ENCODE peak calls at places on chromosomes 6 and 20, in six cellular contexts. L is lower leg skin, P is AG04450, D is trophoblast cell, Q is Caco-2, V is PC-3. M is an unnamed sample.

GRCh38 chr6:125952764-125953501 is 3.6 kb upstream of the HINT3 start:
- DNase-seq in L (no peak), P (no peak), D (no peak), Q (no peak), V (peak; percentile 23), M (no peak)

GRCh38 chr6:33755070-33755869 is 8.6 kb upstream of the IP6K3 start:
- DNase-seq in L (no peak), P (no peak), D (no peak), Q (no peak), V (no peak), M (no peak)

GRCh38 chr6:5981274-5982026 is 25.3 kb downstream of the NRN1 start:
- DNase-seq in L (no peak), P (no peak), D (no peak), Q (no peak), V (peak; percentile 76), M (peak; percentile 45)

GRCh38 chr6:89369009-89369408 is 16.5 kb upstream of the UBE2J1 start:
- DNase-seq in L (peak; percentile 89), P (peak; percentile 13), D (peak; percentile 23), Q (peak; percentile 31), V (peak; percentile 72), M (no peak)

GRCh38 chr6:158781692-158782373 is 37.3 kb downstream of the EZR start:
- DNase-seq in L (peak; percentile 86), P (no peak), D (peak; percentile 47), Q (no peak), V (no peak), M (no peak)

GRCh38 chr6:158825951-158826306 is 6.8 kb upstream of the EZR start:
- DNase-seq in L (peak; percentile 70), P (peak; percentile 52), D (no peak), Q (no peak), V (no peak), M (no peak)

GRCh38 chr20:33770005-33770404 is 38.2 kb downstream of the ZNF341 start:
- DNase-seq in L (no peak), P (no peak), D (no peak), Q (no peak), V (no peak), M (no peak)

GRCh38 chr6:132934496-132934895 is 120.1 kb downstream of the RPS12 start:
- DNase-seq in L (no peak), P (no peak), D (no peak), Q (no peak), V (no peak), M (peak; percentile 1)

GRCh38 chr20:56609321-56609720 is 19.8 kb upstream of the TFAP2C start:
- DNase-seq in L (no peak), P (no peak), D (no peak), Q (no peak), V (no peak), M (no peak)

GRCh38 chr6:131924881-131925474 is 26.2 kb downstream of the CCN2 start:
- DNase-seq in L (no peak), P (peak; percentile 24), D (no peak), Q (peak; percentile 35), V (peak; percentile 63), M (no peak)

GRCh38 chr6:167047554-167047953 is 48.4 kb downstream of the CEP43 start:
- DNase-seq in L (no peak), P (no peak), D (no peak), Q (no peak), V (no peak), M (no peak)

GRCh38 chr6:42293579-42293978 is 75.9 kb upstream of the MRPS10 start:
- DNase-seq in L (no peak), P (no peak), D (no peak), Q (no peak), V (no peak), M (no peak)

GRCh38 chr6:40340196-40340595 is 247.0 kb downstream of the LRFN2 start:
- DNase-seq in L (no peak), P (no peak), D (no peak), Q (no peak), V (no peak), M (no peak)

GRCh38 chr6:155787168-155787567 is 331.5 kb upstream of the NOX3 start:
- DNase-seq in L (no peak), P (no peak), D (no peak), Q (no peak), V (no peak), M (no peak)

GRCh38 chr6:26383624-26384417 is 913 bp downstream of the BTN2A2 start:
- DNase-seq in L (no peak), P (peak; percentile 20), D (no peak), Q (peak; percentile 12), V (peak; percentile 59), M (no peak)

GRCh38 chr6:28771401-28772267 is 152.2 kb downstream of the TRIM27 start:
- DNase-seq in L (no peak), P (no peak), D (no peak), Q (no peak), V (no peak), M (no peak)

GRCh38 chr20:12372557-12372956 is 454.9 kb downstream of the BTBD3 start:
- DNase-seq in L (no peak), P (no peak), D (no peak), Q (no peak), V (no peak), M (no peak)

GRCh38 chr6:33989016-33989854 is 156.7 kb downstream of the GRM4 start:
- DNase-seq in L (peak; percentile 54), P (no peak), D (no peak), Q (no peak), V (no peak), M (no peak)

GRCh38 chr6:130840050-130840449 is 12.8 kb downstream of the SMLR1 start:
- DNase-seq in L (no peak), P (no peak), D (no peak), Q (no peak), V (no peak), M (no peak)

GRCh38 chr6:14246876-14247275 is 129.3 kb downstream of the CD83 start:
- DNase-seq in L (no peak), P (no peak), D (no peak), Q (no peak), V (no peak), M (no peak)

GRCh38 chr20:61285691-61286090 is 33.6 kb downstream of the CDH4 start:
- DNase-seq in L (no peak), P (no peak), D (no peak), Q (no peak), V (no peak), M (no peak)

GRCh38 chr6:6320901-6321300 is 439 bp upstream of the F13A1 start:
- DNase-seq in L (no peak), P (no peak), D (no peak), Q (no peak), V (peak; percentile 85), M (no peak)

GRCh38 chr6:134908906-134909516 is 40.9 kb downstream of the ALDH8A1 start:
- DNase-seq in L (peak; percentile 94), P (peak; percentile 96), D (peak; percentile 96), Q (no peak), V (peak; percentile 84), M (peak; percentile 97)

GRCh38 chr6:158895661-158896060 is 76.5 kb upstream of the EZR start:
- DNase-seq in L (no peak), P (no peak), D (no peak), Q (no peak), V (no peak), M (no peak)

GRCh38 chr6:51559059-51559458 is 528.4 kb downstream of the PKHD1 start:
- DNase-seq in L (no peak), P (no peak), D (peak; percentile 21), Q (peak; percentile 29), V (peak; percentile 69), M (no peak)

GRCh38 chr6:32240686-32241085 is 16.8 kb upstream of the NOTCH4 start:
- DNase-seq in L (no peak), P (no peak), D (no peak), Q (no peak), V (peak; percentile 30), M (no peak)

GRCh38 chr6:32244270-32244669 is 20.4 kb upstream of the NOTCH4 start:
- DNase-seq in L (peak; percentile 89), P (no peak), D (no peak), Q (no peak), V (no peak), M (no peak)

GRCh38 chr6:32239462-32239861 is 15.6 kb upstream of the NOTCH4 start:
- DNase-seq in L (no peak), P (no peak), D (no peak), Q (no peak), V (no peak), M (no peak)

GRCh38 chr6:32249262-32249661 is 25.4 kb upstream of the NOTCH4 start:
- DNase-seq in L (no peak), P (no peak), D (no peak), Q (no peak), V (no peak), M (no peak)

DNA sequence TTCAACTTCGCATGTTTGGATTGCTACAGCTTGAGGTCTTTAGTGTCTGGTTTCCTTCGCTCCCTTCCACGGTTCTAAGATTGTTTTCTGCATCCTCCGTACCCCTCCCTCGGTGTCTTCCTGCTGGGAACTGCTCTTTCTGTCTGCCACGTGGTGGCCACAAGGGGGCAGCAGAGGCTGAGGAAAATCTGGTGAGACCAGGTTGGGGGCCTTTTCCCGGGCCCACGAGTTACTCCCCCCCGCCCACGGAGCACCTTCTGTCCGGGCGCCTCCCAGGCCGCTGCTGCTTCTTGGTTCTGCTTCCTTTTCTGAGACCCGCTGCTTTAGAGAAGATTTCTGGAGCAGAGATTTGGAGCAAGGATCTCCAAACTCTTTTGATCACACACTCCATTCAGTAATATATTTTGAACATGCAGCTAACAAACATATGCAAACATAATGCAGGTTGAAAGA is 21.1 kb upstream of the NOTCH4 start:
- DNase-seq in L (peak; percentile 96), P (peak; percentile 39), D (peak; percentile 57), Q (peak; percentile 81), V (peak; percentile 83), M (peak; percentile 27)
- H3K4me3 ChIP-seq in L (no peak overlapping the region), P (no peak overlapping the region), D (no peak overlapping the region), Q (no peak overlapping the region), V (peak overlapping the region; percentile 17), M (no peak overlapping the region)

DNA sequence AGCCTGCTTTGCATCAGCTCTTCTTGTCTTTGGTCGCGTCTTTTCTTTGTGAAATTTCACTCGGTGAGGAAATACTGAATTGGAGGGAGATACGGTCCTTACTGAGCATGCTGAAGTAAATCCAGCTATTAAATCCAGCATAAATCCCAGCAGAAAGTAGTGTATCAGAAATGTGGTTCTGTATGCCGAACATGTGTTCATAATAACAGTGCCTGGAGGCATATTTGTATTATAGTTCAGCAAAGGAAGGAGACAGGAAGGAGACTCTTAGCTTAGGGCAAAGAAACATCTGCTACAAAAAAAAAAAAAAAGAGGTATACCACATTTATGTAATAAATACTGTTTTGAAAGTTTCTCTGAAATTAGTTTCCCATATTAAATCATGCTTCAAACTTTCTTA is 211.8 kb downstream of the PLCB4 start:
- DNase-seq in L (no peak), P (no peak), D (no peak), Q (no peak), V (no peak), M (peak; percentile 40)
- H3K4me3 ChIP-seq in L (no peak overlapping the region), P (no peak overlapping the region), D (no peak overlapping the region), Q (no peak overlapping the region), V (no peak overlapping the region), M (no peak overlapping the region)

GRCh38 chr6:169898788-169899480 is 147.5 kb downstream of the ERMARD start:
- DNase-seq in L (peak; percentile 76), P (no peak), D (peak; percentile 36), Q (no peak), V (no peak), M (no peak)
- H3K4me3 ChIP-seq in L (no peak overlapping the region), P (no peak overlapping the region), D (no peak overlapping the region), Q (no peak overlapping the region), V (no peak overlapping the region), M (no peak overlapping the region)

DNA sequence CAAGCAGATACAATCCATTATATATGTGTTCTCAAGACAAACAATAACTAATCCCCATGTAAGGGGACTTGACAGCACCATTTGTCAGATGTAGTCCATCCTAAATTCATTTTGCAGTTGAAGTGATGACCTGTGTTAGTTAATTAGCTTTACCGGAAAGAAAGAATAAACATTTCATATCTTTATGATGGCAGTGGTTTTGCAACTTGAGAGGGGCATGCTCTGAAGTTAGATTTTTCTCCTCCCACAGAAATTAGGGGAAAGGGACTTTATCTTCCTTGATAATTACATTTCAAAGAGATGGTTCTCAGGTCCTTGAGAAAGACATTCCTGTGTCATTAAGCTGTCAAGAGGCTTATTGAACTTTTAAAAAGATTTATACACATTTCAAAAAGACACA is 1588.1 kb downstream of the GRIK2 start:
- DNase-seq in L (no peak), P (no peak), D (no peak), Q (peak; percentile 65), V (no peak), M (no peak)
- H3K4me3 ChIP-seq in L (no peak overlapping the region), P (no peak overlapping the region), D (no peak overlapping the region), Q (no peak overlapping the region), V (no peak overlapping the region), M (no peak overlapping the region)

M was measured in AG09309.